ENCODE peak calls at places on chromosomes 11 and 22, in nine cellular contexts. Q is breast epithelium, E is right lobe of liver, O is mammary epithelial cell, N is IMR-90, M is tibial nerve, H is body of pancreas, Y is psoas muscle, T is lower lobe of right lung. S is an unnamed sample.

GRCh38 chr22:29201722-29202230 is 3.9 kb upstream of the EMID1 start:
- DNase-seq in Q (no peak), E (no peak), Y (no peak), H (no peak), O (no peak), T (no peak), M (no peak), N (no peak), S (no peak)

GRCh38 chr11:123145220-123145619 is 49.8 kb downstream of the CLMP start:
- DNase-seq in M (no peak), H (peak; percentile 86), T (no peak), O (peak; percentile 93), Q (no peak), Y (peak; percentile 58), E (no peak), N (peak; percentile 87), S (no peak)

GRCh38 chr11:101915811-101916291 is 471 bp downstream of the ANGPTL5 start:
- DNase-seq in T (no peak), M (no peak), Y (no peak), E (no peak), N (peak; percentile 36), Q (no peak), H (no peak), O (peak; percentile 33), S (no peak)

GRCh38 chr22:26673485-26673884 is 16.1 kb downstream of the MIAT start:
- DNase-seq in O (peak; percentile 86), T (no peak), M (no peak), Y (no peak), Q (no peak), H (no peak), N (no peak), E (no peak), S (no peak)

GRCh38 chr22:36493690-36494110 is 12.3 kb upstream of the TXN2 start:
- DNase-seq in N (no peak), M (no peak), H (peak; percentile 64), Q (no peak), O (no peak), E (no peak), T (peak; percentile 69), Y (no peak), S (peak; percentile 84)

GRCh38 chr11:102244681-102245409 is 72.4 kb upstream of the BIRC3 start:
- DNase-seq in T (no peak), E (no peak), H (no peak), O (peak; percentile 95), Y (no peak), Q (no peak), M (no peak), N (peak; percentile 87), S (no peak)

GRCh38 chr11:94519478-94520084 is 7.3 kb downstream of the C11orf97 start:
- DNase-seq in Q (no peak), H (peak; percentile 21), T (no peak), O (no peak), M (no peak), N (peak; percentile 49), Y (no peak), E (no peak), S (no peak)

GRCh38 chr11:77410076-77410827 is 63.6 kb downstream of the PAK1 start:
- DNase-seq in E (no peak), T (no peak), H (no peak), O (no peak), Q (no peak), M (no peak), Y (no peak), N (no peak), S (no peak)

GRCh38 chr11:26537341-26537740 is 34.7 kb downstream of the MUC15 start:
- DNase-seq in E (no peak), Y (no peak), Q (no peak), H (no peak), O (no peak), N (no peak), M (no peak), T (no peak), S (no peak)

GRCh38 chr11:124970925-124971324 is 16.9 kb downstream of the CCDC15 start:
- DNase-seq in T (no peak), H (no peak), O (peak; percentile 46), M (no peak), N (peak; percentile 35), Q (no peak), Y (no peak), E (no peak), S (no peak)

GRCh38 chr22:22705328-22706100 is 61.1 kb downstream of the GGTLC2 start:
- DNase-seq in M (no peak), H (no peak), T (no peak), N (no peak), Y (no peak), O (no peak), Q (no peak), E (no peak), S (no peak)

GRCh38 chr11:118883368-118884071 is at the start of gene CXCR5:
- DNase-seq in O (no peak), T (no peak), Y (peak; percentile 46), Q (no peak), H (no peak), M (no peak), E (no peak), N (peak; percentile 35), S (peak; percentile 90)

GRCh38 chr11:57230316-57230715 is 6.7 kb downstream of the APLNR start:
- DNase-seq in N (no peak), E (no peak), Y (no peak), M (no peak), O (no peak), H (no peak), T (no peak), Q (no peak), S (no peak)

GRCh38 chr11:79013509-79013908 is 427.3 kb downstream of the TENM4 start:
- DNase-seq in M (no peak), O (no peak), N (peak; percentile 50), T (no peak), E (no peak), Y (no peak), H (no peak), Q (no peak), S (no peak)

DNA sequence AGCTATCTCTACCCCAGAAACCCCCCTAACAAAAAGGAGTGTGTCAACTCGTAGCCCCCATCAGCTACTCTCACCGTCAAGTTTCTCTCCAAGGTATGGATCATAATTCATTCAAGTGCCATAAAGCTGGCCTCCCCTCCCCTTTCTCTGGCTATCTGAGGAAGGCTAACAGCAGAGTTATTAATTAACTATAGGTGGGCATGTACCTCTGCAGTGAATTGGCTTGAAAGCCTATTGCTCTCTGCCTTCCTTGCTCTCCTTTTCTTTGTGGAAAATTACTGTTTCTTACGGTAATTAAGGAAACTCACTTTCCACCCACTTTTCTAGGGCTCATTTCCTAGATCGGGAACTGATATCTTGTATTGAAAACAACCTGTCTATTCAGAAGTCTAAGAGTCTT is 14.1 kb downstream of the POLA2 start:
- DNase-seq in M (no peak), E (no peak), Q (no peak), T (no peak), N (no peak), H (peak; percentile 39), O (no peak), Y (no peak), S (no peak)
- H3K4me3 ChIP-seq in M (no peak overlapping the region), E (no peak overlapping the region), Q (no peak overlapping the region), T (no peak overlapping the region), N (no peak overlapping the region), H (no peak overlapping the region), O (no peak overlapping the region), Y (no peak overlapping the region), S (no peak overlapping the region)

GRCh38 chr11:2691355-2691761 is 8.4 kb downstream of the KCNQ1OT1 start:
- DNase-seq in N (no peak), M (no peak), Q (peak; percentile 10), H (no peak), O (no peak), E (no peak), T (no peak), Y (peak; percentile 12), S (no peak)

GRCh38 chr11:2693271-2693833 is 6.4 kb downstream of the KCNQ1OT1 start:
- DNase-seq in H (no peak), N (no peak), Q (peak; percentile 15), M (no peak), Y (peak; percentile 37), O (no peak), T (no peak), E (no peak), S (peak; percentile 41)

GRCh38 chr11:2693851-2694261 is 5.9 kb downstream of the KCNQ1OT1 start:
- DNase-seq in O (no peak), M (peak; percentile 3), N (no peak), Y (peak; percentile 23), E (no peak), Q (peak; percentile 38), T (no peak), H (no peak), S (peak; percentile 64)

GRCh38 chr11:2690596-2691354 is 9.0 kb downstream of the KCNQ1OT1 start:
- DNase-seq in Q (peak; percentile 17), N (no peak), E (no peak), O (no peak), M (no peak), Y (peak; percentile 21), T (no peak), H (no peak), S (peak; percentile 38)

GRCh38 chr11:2691991-2692841 is 7.6 kb downstream of the KCNQ1OT1 start:
- DNase-seq in T (no peak), E (no peak), H (peak; percentile 38), Y (peak; percentile 12), Q (peak; percentile 27), N (no peak), O (no peak), M (no peak), S (peak; percentile 16)
- TF ChIP-seq CTCF in T (peak; percentile 27), E (peak; percentile 37), H (no peak), Y (peak; percentile 14), Q (no peak), N (peak; percentile 13), O (peak; percentile 33), M (peak; percentile 21), S (no peak)

GRCh38 chr11:12390687-12391110 is 13.3 kb downstream of the PARVA start:
- DNase-seq in Q (no peak), O (no peak), N (no peak), T (no peak), Y (no peak), E (no peak), M (no peak), H (peak; percentile 38), S (no peak)

GRCh38 chr11:12388939-12389670 is 11.7 kb downstream of the PARVA start:
- DNase-seq in T (no peak), Q (no peak), E (no peak), M (no peak), Y (no peak), N (no peak), O (no peak), H (no peak), S (no peak)

GRCh38 chr11:12388171-12388570 is 10.8 kb downstream of the PARVA start:
- DNase-seq in N (no peak), H (no peak), M (no peak), E (no peak), O (no peak), T (no peak), Y (no peak), Q (no peak), S (no peak)

GRCh38 chr11:12390258-12390657 is 12.9 kb downstream of the PARVA start:
- DNase-seq in Q (no peak), H (no peak), E (no peak), N (no peak), Y (no peak), O (no peak), M (no peak), T (no peak), S (no peak)

GRCh38 chr11:12389676-12390075 is 12.3 kb downstream of the PARVA start:
- DNase-seq in M (no peak), E (no peak), Q (no peak), N (no peak), Y (no peak), T (no peak), H (no peak), O (peak; percentile 97), S (no peak)
- H3K27me3 ChIP-seq in M (no peaks in the 10 kb centered on the region), E (no peaks in the 10 kb centered on the region), Q (no peaks in the 10 kb centered on the region), N (no peaks in the 10 kb centered on the region), Y (no peaks in the 10 kb centered on the region), T (no peaks in the 10 kb centered on the region), H (no peaks in the 10 kb centered on the region), O (no peaks in the 10 kb centered on the region), S (no peaks in the 10 kb centered on the region)

GRCh38 chr22:25383892-25384291 is 164.5 kb downstream of the CRYBB2 start:
- DNase-seq in N (no peak), Q (no peak), E (no peak), T (no peak), M (no peak), Y (no peak), O (no peak), H (no peak), S (no peak)
- H3K4me3 ChIP-seq in N (no peak overlapping the region), Q (no peak overlapping the region), E (no peak overlapping the region), T (no peak overlapping the region), M (no peak overlapping the region), Y (no peak overlapping the region), O (no peak overlapping the region), H (no peak overlapping the region), S (no peak overlapping the region)

S was measured in spleen.